ENCODE peak calls at places on chromosomes 2 and 18, in four cellular contexts. P, L, E and A are unnamed samples.

GRCh38 chr2:41194235-41194634 is 742.3 kb upstream of the SLC8A1 start:
- DNase-seq in P (peak), L (no peak), E (no peak), A (no peak)

GRCh38 chr18:22322251-22322691 is 95.4 kb downstream of the CTAGE1 start:
- DNase-seq in P (no peak), L (no peak), E (no peak), A (no peak)

GRCh38 chr18:45805551-45805950 is 19.9 kb upstream of the SIGLEC15 start:
- DNase-seq in P (no peak), L (no peak), E (no peak), A (no peak)

GRCh38 chr2:200747668-200748618 is 63.8 kb upstream of the BZW1 start:
- DNase-seq in P (peak), L (peak), E (peak), A (no peak)

GRCh38 chr2:219398721-219399333 is 11.1 kb upstream of the DNPEP start:
- DNase-seq in P (no peak), L (no peak), E (no peak), A (no peak)

GRCh38 chr2:1586946-1587840 is 157.1 kb downstream of the PXDN start:
- DNase-seq in P (no peak), L (peak), E (no peak), A (no peak)

GRCh38 chr18:13808294-13809024 is 15.5 kb upstream of the MC5R start:
- DNase-seq in P (no peak), L (no peak), E (no peak), A (no peak)

GRCh38 chr18:48808476-48808875 is 142.3 kb downstream of the SMAD7 start:
- DNase-seq in P (no peak), L (no peak), E (no peak), A (no peak)

GRCh38 chr2:207635468-207636200 is 10.4 kb upstream of the METTL21A start:
- DNase-seq in P (peak), L (no peak), E (no peak), A (no peak)

GRCh38 chr2:127606594-127607398 is 39.2 kb upstream of the GPR17 start:
- DNase-seq in P (no peak), L (peak), E (no peak), A (no peak)

GRCh38 chr2:41963661-41964525 is 83.9 kb upstream of the PKDCC start:
- DNase-seq in P (no peak), L (no peak), E (no peak), A (no peak)

GRCh38 chr2:134900151-134900550 is 18.5 kb upstream of the CCNT2 start:
- DNase-seq in P (peak), L (no peak), E (no peak), A (no peak)

GRCh38 chr18:68083131-68083530 is 566.6 kb upstream of the DSEL start:
- DNase-seq in P (peak), L (no peak), E (no peak), A (no peak)

GRCh38 chr2:70094171-70094977 is 7.1 kb downstream of the PCBP1 start:
- DNase-seq in P (peak), L (peak), E (no peak), A (no peak)

GRCh38 chr2:170213651-170214050 is 35.7 kb downstream of the MYO3B start:
- DNase-seq in P (no peak), L (no peak), E (no peak), A (no peak)

GRCh38 chr2:24839729-24840128 is 46.5 kb downstream of the CENPO start:
- DNase-seq in P (no peak), L (no peak), E (no peak), A (no peak)

GRCh38 chr18:55500316-55501086 is 87.5 kb downstream of the TCF4 start:
- DNase-seq in P (no peak), L (no peak), E (no peak), A (no peak)

GRCh38 chr18:73101977-73102376 is 234.2 kb upstream of the NETO1 start:
- DNase-seq in P (no peak), L (no peak), E (no peak), A (no peak)

GRCh38 chr2:9538000-9538507 is 17.6 kb downstream of the ADAM17 start:
- DNase-seq in P (no peak), L (no peak), E (no peak), A (peak)

GRCh38 chr2:98533547-98533946 is 74.8 kb downstream of the COA5 start:
- DNase-seq in P (no peak), L (no peak), E (no peak), A (no peak)

GRCh38 chr2:29229640-29230039 is 114.4 kb downstream of the CLIP4 start:
- DNase-seq in P (no peak), L (no peak), E (no peak), A (no peak)

GRCh38 chr18:63366991-63367240 is at the start of gene KDSR:
- DNase-seq in P (no peak), L (no peak), E (no peak), A (no peak)

GRCh38 chr2:64284751-64285150 is 140.5 kb upstream of the PELI1 start:
- DNase-seq in P (no peak), L (no peak), E (no peak), A (no peak)

GRCh38 chr2:209938906-209939305 is 63.5 kb upstream of the RPE start:
- DNase-seq in P (no peak), L (no peak), E (no peak), A (no peak)

GRCh38 chr2:85455552-85456090 is 37.1 kb downstream of the SH2D6 start:
- DNase-seq in P (no peak), L (no peak), E (no peak), A (no peak)

GRCh38 chr2:196233033-196233807 is 61.8 kb upstream of the STK17B start:
- DNase-seq in P (peak), L (no peak), E (peak), A (no peak)

GRCh38 chr2:158489366-158490112 is 32.8 kb downstream of the PKP4 start:
- DNase-seq in P (no peak), L (no peak), E (no peak), A (no peak)

DNA sequence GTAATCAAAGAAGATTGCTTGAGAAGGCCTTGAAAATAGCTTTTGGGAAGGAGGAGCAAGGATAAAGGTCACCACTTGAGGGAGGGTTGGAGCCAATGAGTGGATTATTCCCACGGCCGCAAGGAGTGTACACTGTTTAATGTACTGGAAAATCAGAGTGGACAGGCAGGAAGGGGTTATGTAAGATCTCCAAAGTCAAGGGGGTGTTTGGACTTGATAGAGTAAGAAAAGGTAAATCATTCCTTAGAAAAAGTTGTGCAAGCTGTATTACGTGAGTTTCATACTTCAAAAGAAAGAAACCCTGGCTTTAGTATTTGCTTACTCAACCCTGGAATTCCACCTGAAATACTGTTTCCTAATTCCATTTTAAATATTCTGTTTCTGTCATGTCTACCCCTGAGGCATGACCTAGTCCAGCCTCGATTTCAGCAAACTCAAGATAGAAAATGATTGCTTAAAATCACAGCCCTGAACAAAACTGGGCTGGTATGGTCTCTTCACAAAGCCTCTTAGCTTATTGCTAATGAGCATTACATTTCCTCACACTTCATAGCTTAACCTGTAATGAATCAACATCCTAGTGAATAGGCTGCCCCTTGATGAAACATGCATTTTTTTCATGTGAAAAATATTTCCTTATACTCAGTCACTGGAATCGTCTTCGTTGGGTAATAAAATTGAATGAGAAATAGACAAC is 1.1 kb downstream of the MREG start:
- DNase-seq in P (no peak), L (no peak), E (no peak), A (no peak)
- TF ChIP-seq CTCF in P (peak), L (no peak), E (no peak), A (no peak)

DNA sequence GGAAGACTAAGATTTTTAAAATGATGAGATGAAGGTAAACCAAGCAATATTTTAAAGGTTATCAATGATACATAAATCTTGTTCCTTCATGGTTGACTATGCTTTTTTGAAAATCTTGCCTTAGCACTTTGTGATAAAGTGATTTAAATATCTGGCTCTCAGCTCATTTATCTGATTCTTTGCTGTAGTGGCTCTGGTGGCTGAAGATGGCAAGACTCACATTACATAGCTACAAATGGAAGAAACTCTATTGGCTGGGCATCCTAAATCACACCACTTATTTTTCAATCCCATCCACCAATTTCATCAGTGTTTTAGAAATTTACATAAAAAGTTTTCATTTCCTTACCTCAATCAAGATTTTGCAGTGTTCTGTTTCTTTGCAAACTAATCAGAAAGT is 16.6 kb upstream of the APCDD1 start:
- DNase-seq in P (no peak), L (no peak), E (no peak), A (no peak)
- TF ChIP-seq CTCF in P (no peak), L (no peak), E (no peak), A (no peak)

DNA sequence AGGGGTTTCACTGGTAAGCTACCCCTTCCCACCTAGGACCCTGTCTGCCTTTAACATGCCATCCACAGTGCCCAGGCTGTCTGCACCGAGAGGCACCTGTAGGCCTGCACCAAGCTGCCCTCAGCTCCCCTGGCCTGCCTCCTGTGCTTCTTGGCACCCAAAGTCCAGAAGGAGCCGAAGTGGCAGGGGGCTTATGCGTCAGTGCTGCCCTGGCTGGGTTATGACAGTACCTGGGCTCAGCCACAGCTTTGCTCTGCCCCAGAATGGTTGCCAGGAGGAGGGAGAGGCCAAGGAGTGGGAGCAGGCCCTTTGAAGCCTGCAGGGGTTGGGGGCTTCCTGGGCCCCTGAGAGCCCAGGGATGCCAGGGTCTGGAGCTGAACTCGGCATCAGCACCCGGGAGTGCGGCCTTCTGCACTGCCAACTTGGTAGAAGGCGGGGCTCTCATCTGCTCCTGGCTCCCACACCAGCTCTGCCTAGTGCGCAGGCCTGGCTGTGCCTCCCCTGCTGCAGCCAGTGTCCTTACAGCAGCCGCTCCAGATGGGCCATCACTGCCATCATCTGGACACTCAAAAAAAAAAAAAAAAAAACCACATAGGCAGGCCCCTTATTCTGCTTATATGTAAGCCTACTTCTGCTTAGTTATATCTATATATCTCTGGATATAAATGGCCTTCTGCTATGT is 155.4 kb downstream of the THSD7B start:
- DNase-seq in P (no peak), L (no peak), E (no peak), A (no peak)
- TF ChIP-seq CTCF in P (no peak), L (no peak), E (no peak), A (no peak)

DNA sequence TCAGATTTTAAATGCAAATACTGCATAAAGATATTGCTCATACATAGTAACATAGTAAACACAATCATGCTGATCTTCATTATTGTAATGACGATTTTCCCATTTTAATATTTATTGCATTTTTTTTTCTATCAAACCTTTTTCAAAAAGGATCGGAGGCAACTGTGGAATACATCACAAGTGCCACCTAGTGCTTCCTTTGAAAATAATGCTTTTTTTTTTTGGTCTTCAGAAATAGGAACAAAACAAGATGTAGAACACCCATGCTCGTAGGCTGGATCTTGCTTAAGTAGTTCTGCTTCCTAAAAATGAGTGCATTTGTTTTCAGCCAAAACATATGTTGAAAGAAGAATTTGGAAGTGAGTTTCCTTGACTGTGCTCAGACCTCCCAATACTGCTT is 35.7 kb upstream of the GPR155 start:
- DNase-seq in P (no peak), L (no peak), E (no peak), A (no peak)
- TF ChIP-seq CTCF in P (peak), L (no peak), E (peak), A (peak)

DNA sequence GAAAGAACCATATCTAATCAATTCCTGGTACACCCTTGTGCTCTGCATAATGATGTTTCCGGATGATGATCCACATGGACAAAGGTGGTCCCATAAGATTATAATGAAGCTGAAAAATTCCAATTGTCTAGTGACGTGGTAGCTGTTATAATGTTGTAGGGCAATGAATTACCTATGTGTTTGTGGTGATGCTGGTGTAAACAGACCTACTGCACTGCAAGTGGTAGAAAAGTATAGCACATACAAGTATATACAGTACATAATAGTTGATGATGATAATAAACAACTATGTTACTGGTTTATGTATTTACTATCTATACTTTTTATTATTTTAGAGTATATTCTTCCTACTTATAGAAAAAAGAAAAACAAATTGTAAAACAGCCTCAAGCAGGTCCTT is 8.4 kb downstream of the DGKD start:
- DNase-seq in P (no peak), L (no peak), E (no peak), A (no peak)
- TF ChIP-seq CTCF in P (no peak), L (no peak), E (no peak), A (no peak)

GRCh38 chr2:145546091-145546490 is 1026.2 kb upstream of the ZEB2 start:
- DNase-seq in P (peak), L (no peak), E (no peak), A (no peak)
- TF ChIP-seq CTCF in P (peak), L (no peak), E (no peak), A (no peak)

GRCh38 chr2:150911766-150912280 is 349.8 kb downstream of the RBM43 start:
- DNase-seq in P (peak), L (peak), E (peak), A (no peak)

GRCh38 chr2:150907466-150907865 is 354.2 kb downstream of the RBM43 start:
- DNase-seq in P (no peak), L (no peak), E (no peak), A (no peak)

GRCh38 chr2:150909090-150909489 is 352.6 kb downstream of the RBM43 start:
- DNase-seq in P (no peak), L (no peak), E (no peak), A (no peak)

GRCh38 chr2:150909613-150910012 is 352.1 kb downstream of the RBM43 start:
- DNase-seq in P (no peak), L (no peak), E (no peak), A (no peak)
- TF ChIP-seq CTCF in P (no peak), L (no peak), E (no peak), A (no peak)

GRCh38 chr2:156334496-156335478 is 2.3 kb upstream of the NR4A2 start:
- DNase-seq in P (peak), L (peak), E (peak), A (peak)
- TF ChIP-seq CTCF in P (peak), L (no peak), E (no peak), A (peak)

GRCh38 chr2:27407798-27408491 is 1.4 kb downstream of the PPM1G start:
- DNase-seq in P (no peak), L (no peak), E (peak), A (no peak)
- TF ChIP-seq CTCF in P (peak), L (no peak), E (peak), A (peak)